ENCODE peak calls at places on chromosomes 1 and 21, in six cellular contexts. E, W, G, H, J and Y are unnamed samples.
A peak's percentile ranks its signal among the peaks of the same experiment; 100 is the strongest.

GRCh38 chr21:43703068-43703880 is 15.7 kb upstream of the PDXK start:
- DNase-seq in E (no peak), W (peak; percentile 79), G (no peak), H (no peak), J (peak; percentile 61), Y (peak; percentile 59)

GRCh38 chr1:43171312-43171875 is 696 bp downstream of the EBNA1BP2 start:
- DNase-seq in E (no peak), W (peak; percentile 3), G (no peak), H (no peak), J (no peak), Y (no peak)

GRCh38 chr1:239823852-239824251 is 267.8 kb upstream of the FMN2 start:
- DNase-seq in E (no peak), W (no peak), G (no peak), H (no peak), J (no peak), Y (no peak)

GRCh38 chr1:91732991-91733390 is 153.0 kb downstream of the TGFBR3 start:
- DNase-seq in E (no peak), W (no peak), G (no peak), H (no peak), J (no peak), Y (no peak)

GRCh38 chr21:28385845-28386244 is 606.8 kb downstream of the LTN1 start:
- DNase-seq in E (no peak), W (no peak), G (no peak), H (no peak), J (no peak), Y (no peak)

GRCh38 chr1:167439301-167439988 is 78.9 kb downstream of the CD247 start:
- DNase-seq in E (no peak), W (peak; percentile 37), G (no peak), H (no peak), J (peak; percentile 45), Y (no peak)

GRCh38 chr1:206025283-206025820 is 1.7 kb upstream of the CTSE start:
- DNase-seq in E (no peak), W (no peak), G (no peak), H (no peak), J (no peak), Y (no peak)

GRCh38 chr21:22421416-22422190 is 1423.4 kb downstream of the NCAM2 start:
- DNase-seq in E (no peak), W (no peak), G (no peak), H (no peak), J (no peak), Y (no peak)

GRCh38 chr1:208550978-208551377 is 306.8 kb upstream of the PLXNA2 start:
- DNase-seq in E (no peak), W (no peak), G (no peak), H (no peak), J (no peak), Y (no peak)

GRCh38 chr1:159121526-159121925 is 45.0 kb upstream of the AIM2 start:
- DNase-seq in E (no peak), W (no peak), G (no peak), H (no peak), J (no peak), Y (no peak)
- TF ChIP-seq CTCF in E (no peak), W (no peak), G (no peak), H (no peak), J (no peak), Y (no peak)

DNA sequence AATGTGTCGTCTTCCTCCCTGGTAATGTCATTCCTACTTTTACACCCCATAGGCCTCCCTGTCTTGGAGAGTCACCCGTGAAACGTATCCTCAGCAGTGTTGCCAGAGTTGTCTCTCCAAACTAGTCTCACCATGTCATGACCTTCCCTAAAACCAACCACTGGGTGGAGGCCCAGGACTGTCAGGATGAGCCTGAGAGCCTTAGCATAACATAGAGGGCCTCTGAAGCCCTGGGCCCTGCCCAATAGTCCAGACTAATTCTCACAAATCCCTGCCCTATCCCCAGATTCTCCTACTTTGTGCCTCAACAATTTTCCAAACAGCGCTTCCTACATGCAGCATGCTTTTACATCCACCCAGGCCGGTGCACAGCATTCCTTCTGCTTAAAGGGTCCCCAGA is 29.3 kb upstream of the HSD3B1 start:
- DNase-seq in E (no peak), W (no peak), G (no peak), H (no peak), J (no peak), Y (no peak)
- TF ChIP-seq CTCF in E (no peak), W (no peak), G (no peak), H (no peak), J (no peak), Y (no peak)

GRCh38 chr1:21655748-21656147 is 13.4 kb downstream of the RAP1GAP start:
- DNase-seq in E (no peak), W (no peak), G (no peak), H (no peak), J (no peak), Y (no peak)

GRCh38 chr1:21655259-21655658 is 13.9 kb downstream of the RAP1GAP start:
- DNase-seq in E (no peak), W (no peak), G (no peak), H (no peak), J (no peak), Y (no peak)

GRCh38 chr1:21659924-21660326 is 9.2 kb downstream of the RAP1GAP start:
- DNase-seq in E (no peak), W (no peak), G (no peak), H (peak; percentile 12), J (no peak), Y (no peak)

GRCh38 chr1:21659099-21659923 is 9.8 kb downstream of the RAP1GAP start:
- DNase-seq in E (no peak), W (peak; percentile 42), G (peak; percentile 97), H (peak; percentile 77), J (peak; percentile 56), Y (peak; percentile 77)

GRCh38 chr1:21657456-21658190 is 11.5 kb downstream of the RAP1GAP start:
- DNase-seq in E (no peak), W (no peak), G (peak; percentile 22), H (no peak), J (no peak), Y (no peak)
- TF ChIP-seq CTCF in E (no peak), W (no peak), G (no peak), H (no peak), J (peak; percentile 11), Y (no peak)

GRCh38 chr1:245380790-245381535 is 226.2 kb downstream of the KIF26B start:
- DNase-seq in E (no peak), W (no peak), G (no peak), H (no peak), J (peak; percentile 14), Y (no peak)
- TF ChIP-seq CTCF in E (peak; percentile 42), W (peak; percentile 35), G (no peak), H (no peak), J (peak; percentile 41), Y (no peak)

GRCh38 chr1:4772294-4773010 is 118.0 kb downstream of the AJAP1 start:
- DNase-seq in E (no peak), W (no peak), G (no peak), H (no peak), J (no peak), Y (no peak)

GRCh38 chr1:4781646-4782045 is 127.2 kb downstream of the AJAP1 start:
- DNase-seq in E (no peak), W (no peak), G (no peak), H (no peak), J (no peak), Y (no peak)

GRCh38 chr1:4778056-4778455 is 123.6 kb downstream of the AJAP1 start:
- DNase-seq in E (no peak), W (no peak), G (no peak), H (no peak), J (no peak), Y (no peak)
- TF ChIP-seq CTCF in E (no peak), W (no peak), G (no peak), H (no peak), J (no peak), Y (no peak)

DNA sequence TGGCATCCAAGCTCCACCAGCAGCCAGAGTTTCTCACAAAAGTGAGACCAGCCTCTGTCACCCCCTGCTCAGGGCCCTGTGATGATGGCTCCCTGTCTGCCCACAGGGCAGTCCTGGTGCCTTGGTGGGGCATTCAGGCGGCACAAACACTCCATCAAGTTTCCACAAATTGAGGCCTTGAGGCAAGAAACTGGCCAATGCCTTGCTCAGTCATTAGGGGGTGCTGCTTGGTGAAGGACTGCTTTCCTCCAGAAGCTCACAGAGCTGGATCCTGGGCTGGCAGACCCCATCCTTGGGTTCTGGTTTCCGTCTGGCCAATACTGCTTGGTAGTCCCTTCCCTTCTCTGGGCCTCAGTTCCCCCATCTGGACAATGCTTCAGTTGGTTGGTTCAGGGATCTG is 12.5 kb upstream of the AHDC1 start:
- DNase-seq in E (no peak), W (no peak), G (no peak), H (no peak), J (no peak), Y (no peak)
- TF ChIP-seq CTCF in E (no peak), W (peak; percentile 10), G (no peak), H (no peak), J (peak; percentile 27), Y (no peak)

DNA sequence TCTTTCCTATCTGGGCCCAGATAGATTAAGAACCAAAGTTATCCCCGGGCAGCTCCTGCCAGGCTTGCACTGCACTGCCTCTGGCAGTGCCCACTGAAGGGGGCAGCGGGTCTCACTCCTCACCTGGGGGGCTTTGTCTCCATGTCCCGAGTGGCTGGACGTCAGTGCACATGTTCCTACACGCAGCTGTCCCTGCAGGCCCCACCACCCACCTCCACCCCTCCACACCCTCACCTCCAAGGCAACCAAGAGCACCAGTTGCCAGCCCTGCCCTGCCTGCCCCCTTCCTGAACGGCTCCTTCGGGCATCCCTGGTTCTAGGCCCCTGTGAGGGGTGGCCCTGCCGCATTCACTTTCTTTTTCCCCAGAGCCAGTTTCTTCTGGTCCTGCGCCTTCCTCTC is 147.2 kb downstream of the PEX14 start:
- DNase-seq in E (no peak), W (no peak), G (no peak), H (no peak), J (no peak), Y (no peak)
- TF ChIP-seq CTCF in E (no peak), W (no peak), G (no peak), H (no peak), J (no peak), Y (no peak)

DNA sequence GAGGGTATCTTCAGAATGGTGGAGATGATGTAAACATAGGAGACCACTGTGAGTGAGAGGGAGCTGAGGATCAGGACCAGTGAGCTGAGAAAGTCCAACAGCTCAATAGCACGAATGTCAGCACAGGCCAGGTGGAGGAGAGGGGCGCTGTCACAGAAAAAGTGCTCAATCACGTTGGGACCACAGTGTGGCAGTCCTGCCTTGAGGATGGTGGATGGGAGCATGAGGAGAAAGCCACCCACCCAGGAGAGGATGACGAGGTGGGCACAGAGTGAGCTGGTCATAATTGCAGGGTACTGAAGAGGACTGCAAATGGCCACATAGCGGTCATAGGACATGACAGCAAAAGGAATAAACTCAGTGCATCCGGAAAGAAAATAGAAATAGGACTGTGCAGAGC is 8.1 kb downstream of the OR11L1 start:
- DNase-seq in E (no peak), W (no peak), G (no peak), H (no peak), J (no peak), Y (no peak)
- TF ChIP-seq CTCF in E (no peak), W (no peak), G (no peak), H (no peak), J (no peak), Y (no peak)

GRCh38 chr1:2104621-2105427 is 54.6 kb downstream of the PRKCZ start:
- DNase-seq in E (no peak), W (no peak), G (no peak), H (no peak), J (no peak), Y (no peak)
- TF ChIP-seq CTCF in E (no peak), W (no peak), G (no peak), H (no peak), J (peak; percentile 3), Y (no peak)